ENCODE peak calls at places on chromosome 17, in eight cellular contexts. R is AG04450; T is stimulated activated naive B cell treated with anti-CD40 and anti-IgM and Interleukin-4, amounts not matched to agents 10 μg/mL and 1 μg/mL and 100 μg/mL, for 72 hours; U is activated CD4-positive, CD25-positive, alpha-beta regulatory T cell; J is MM.1S; P is activated effector memory CD4-positive, alpha-beta T cell treated with Interleukin-2 at 50 U/mL for 16 hours; F is activated T-helper 1 cell treated with anti-CD3 and anti-CD28 coated beads, Interleukin-2, amount 50 U/mL, for 16 hours; O is GM04503. Y is an unnamed sample.
A peak's percentile ranks its signal among the peaks of the same experiment; 100 is the strongest.

GRCh38 chr17:82475458-82475857 is 16.9 kb downstream of the NARF start:
- DNase-seq in R (no peak), J (no peak), F (no peak), O (no peak), U (no peak), T (no peak), P (no peak), Y (no peak)

GRCh38 chr17:2054262-2054739 is 602 bp upstream of the HIC1 start:
- DNase-seq in R (no peak), J (no peak), T (no peak), P (no peak), U (no peak), F (peak; percentile 32), O (no peak), Y (no peak)

GRCh38 chr17:992933-993332 is 4.0 kb upstream of the TIMM22 start:
- DNase-seq in U (no peak), F (no peak), O (no peak), P (no peak), J (no peak), R (no peak), T (no peak), Y (no peak)

GRCh38 chr17:80862978-80863377 is 128.7 kb upstream of the CHMP6 start:
- DNase-seq in R (no peak), J (no peak), U (no peak), O (no peak), P (no peak), T (no peak), F (no peak), Y (no peak)

GRCh38 chr17:21678451-21679081 is 13.8 kb upstream of the KCNJ18 start:
- DNase-seq in J (no peak), U (no peak), F (no peak), T (no peak), P (no peak), R (no peak), O (no peak), Y (no peak)

GRCh38 chr17:48441231-48441711 is 11.3 kb upstream of the SKAP1 start:
- DNase-seq in T (peak; percentile 44), R (no peak), O (no peak), J (peak; percentile 97), P (no peak), F (no peak), U (peak; percentile 6), Y (no peak)

GRCh38 chr17:32341141-32341856 is 674 bp downstream of the C17orf75 start:
- DNase-seq in U (no peak), F (no peak), R (no peak), O (no peak), J (peak; percentile 72), P (peak; percentile 38), T (no peak), Y (no peak)

GRCh38 chr17:76893623-76894358 is 25.6 kb downstream of the MGAT5B start:
- DNase-seq in P (no peak), J (no peak), U (no peak), T (no peak), F (no peak), R (no peak), O (no peak), Y (no peak)

GRCh38 chr17:50117202-50118040 is 12.5 kb downstream of the SAMD14 start:
- DNase-seq in J (peak; percentile 74), T (peak; percentile 47), P (peak; percentile 54), R (no peak), F (peak; percentile 53), U (peak; percentile 27), O (no peak), Y (peak; percentile 28)

GRCh38 chr17:40110457-40110856 is 10.1 kb upstream of the NR1D1 start:
- DNase-seq in O (no peak), T (no peak), P (no peak), U (no peak), F (no peak), R (no peak), J (no peak), Y (no peak)

GRCh38 chr17:48894886-48895285 is 2.3 kb downstream of the ATP5MC1 start:
- DNase-seq in T (no peak), J (no peak), O (no peak), P (no peak), U (no peak), F (no peak), R (no peak), Y (no peak)

GRCh38 chr17:40448213-40448638 is 5.0 kb downstream of the IGFBP4 start:
- DNase-seq in J (no peak), F (no peak), O (no peak), R (no peak), U (no peak), P (no peak), T (no peak), Y (no peak)

GRCh38 chr17:75900691-75901533 is 3.8 kb downstream of the MRPL38 start:
- DNase-seq in R (no peak), F (no peak), P (no peak), T (no peak), J (no peak), O (no peak), U (no peak), Y (no peak)

GRCh38 chr17:50173335-50173941 is 7.6 kb downstream of the SGCA start:
- DNase-seq in O (peak; percentile 70), P (no peak), U (no peak), J (no peak), F (no peak), R (no peak), T (no peak), Y (no peak)

GRCh38 chr17:42969006-42969581 is 4.8 kb upstream of the AARSD1 start:
- DNase-seq in J (no peak), O (no peak), F (no peak), P (no peak), U (no peak), R (no peak), T (no peak), Y (no peak)

GRCh38 chr17:49386373-49386772 is 24.3 kb upstream of the ZNF652 start:
- DNase-seq in F (no peak), O (no peak), U (no peak), T (no peak), P (no peak), J (no peak), R (no peak), Y (no peak)

GRCh38 chr17:48819466-48819865 is 2.4 kb upstream of the TTLL6 start:
- DNase-seq in P (no peak), F (no peak), J (no peak), T (no peak), U (no peak), O (no peak), R (no peak), Y (no peak)

GRCh38 chr17:68334393-68334792 is 43.1 kb downstream of the ARSG start:
- DNase-seq in R (no peak), O (no peak), J (no peak), P (no peak), F (no peak), U (no peak), T (no peak), Y (no peak)

GRCh38 chr17:67829331-67829730 is 4.0 kb downstream of the BPTF start:
- DNase-seq in R (no peak), O (no peak), T (no peak), P (peak; percentile 17), F (no peak), J (no peak), U (peak; percentile 11), Y (no peak)

GRCh38 chr17:36149296-36149820 is 27.1 kb downstream of the TBC1D3B start:
- DNase-seq in U (no peak), F (no peak), J (no peak), R (no peak), P (no peak), T (no peak), O (peak; percentile 29), Y (no peak)

GRCh38 chr17:68903294-68903693 is 51.9 kb downstream of the ABCA8 start:
- DNase-seq in O (no peak), J (no peak), F (no peak), T (no peak), P (no peak), R (no peak), U (no peak), Y (no peak)

GRCh38 chr17:60093694-60094093 is 15.0 kb upstream of the HEATR6 start:
- DNase-seq in O (no peak), F (no peak), T (no peak), U (no peak), P (no peak), R (no peak), J (no peak), Y (no peak)

GRCh38 chr17:32445075-32445427 is 741 bp downstream of the PSMD11 start:
- DNase-seq in R (no peak), J (no peak), F (peak; percentile 14), O (no peak), T (no peak), U (no peak), P (peak; percentile 1), Y (peak; percentile 15)

GRCh38 chr17:78414178-78415162 is 36.0 kb downstream of the PGS1 start:
- DNase-seq in O (no peak), J (no peak), F (peak; percentile 28), P (peak; percentile 42), T (no peak), U (peak; percentile 43), R (no peak), Y (no peak)

GRCh38 chr17:16943541-16944333 is 28.2 kb downstream of the TNFRSF13B start:
- DNase-seq in O (no peak), R (no peak), J (no peak), F (no peak), T (no peak), U (no peak), P (no peak), Y (no peak)

GRCh38 chr17:51876986-51877385 is 281.5 kb downstream of the CA10 start:
- DNase-seq in R (no peak), U (no peak), J (no peak), F (no peak), O (no peak), T (no peak), P (no peak), Y (no peak)

GRCh38 chr17:41284043-41284442 is 8.5 kb downstream of the KRTAP9-7 start:
- DNase-seq in O (peak; percentile 42), J (no peak), T (no peak), R (peak; percentile 10), U (no peak), F (no peak), P (no peak), Y (no peak)

GRCh38 chr17:1365445-1366039 is 34.5 kb downstream of the YWHAE start:
- DNase-seq in R (peak; percentile 72), T (peak; percentile 29), J (peak; percentile 82), O (peak; percentile 37), U (peak; percentile 22), F (peak; percentile 27), P (peak; percentile 27), Y (peak; percentile 67)

GRCh38 chr17:29112780-29113295 is 67.4 kb downstream of the MYO18A start:
- DNase-seq in O (no peak), F (no peak), J (no peak), P (no peak), R (no peak), T (no peak), U (no peak), Y (peak; percentile 19)

GRCh38 chr17:35312790-35313711 is 60.4 kb downstream of the SLFN11 start:
- DNase-seq in O (no peak), U (peak; percentile 74), J (peak; percentile 78), T (peak; percentile 24), F (peak; percentile 55), R (peak; percentile 56), P (peak; percentile 67), Y (peak; percentile 66)

GRCh38 chr17:32461853-32462617 is 17.7 kb downstream of the PSMD11 start:
- DNase-seq in R (no peak), F (peak; percentile 36), T (peak; percentile 31), P (peak; percentile 29), O (no peak), J (peak; percentile 67), U (peak; percentile 27), Y (no peak)

GRCh38 chr17:28675980-28676379 is 14.0 kb downstream of the SUPT6H start:
- DNase-seq in R (no peak), J (peak; percentile 30), T (no peak), O (no peak), P (no peak), F (no peak), U (no peak), Y (no peak)

GRCh38 chr17:59378621-59379194 is 47.3 kb downstream of the YPEL2 start:
- DNase-seq in T (no peak), J (no peak), F (no peak), P (no peak), U (no peak), R (peak; percentile 47), O (peak; percentile 80), Y (no peak)

GRCh38 chr17:10276436-10276835 is 78.0 kb upstream of the GAS7 start:
- DNase-seq in J (no peak), T (no peak), U (no peak), O (no peak), F (no peak), P (no peak), R (no peak), Y (no peak)

Y was measured in prostate gland.